ENCODE peak calls at places on chromosome 18, in seven cellular contexts. Y is erythroblast, A is IMR-90, B is GM12891, I is uterus, W is ovary, F is lower leg skin. O is an unnamed sample.

GRCh38 chr18:12155996-12156395 is 62.4 kb downstream of the ANKRD62 start:
- DNase-seq in Y (no peak), A (no peak), B (no peak), I (no peak), W (no peak), F (no peak), O (no peak)

GRCh38 chr18:13319629-13320028 is 101.1 kb downstream of the LDLRAD4 start:
- DNase-seq in Y (no peak), A (no peak), B (no peak), I (no peak), W (no peak), F (no peak), O (no peak)

GRCh38 chr18:6877288-6877687 is 147.8 kb downstream of the ARHGAP28 start:
- DNase-seq in Y (no peak), A (no peak), B (no peak), I (no peak), W (no peak), F (no peak), O (no peak)

GRCh38 chr18:44731160-44731865 is 50.6 kb downstream of the SETBP1 start:
- DNase-seq in Y (no peak), A (no peak), B (no peak), I (no peak), W (no peak), F (no peak), O (no peak)

GRCh38 chr18:38790303-38790702 is 1224.7 kb upstream of the CELF4 start:
- DNase-seq in Y (peak), A (no peak), B (no peak), I (no peak), W (no peak), F (no peak), O (peak)

GRCh38 chr18:39453356-39453755 is 1887.8 kb upstream of the CELF4 start:
- DNase-seq in Y (no peak), A (no peak), B (no peak), I (no peak), W (no peak), F (no peak), O (no peak)

GRCh38 chr18:38545071-38545470 is 979.5 kb upstream of the CELF4 start:
- DNase-seq in Y (no peak), A (no peak), B (no peak), I (no peak), W (no peak), F (no peak), O (no peak)

GRCh38 chr18:961644-962355 is 57.1 kb downstream of the ADCYAP1 start:
- DNase-seq in Y (peak), A (peak), B (peak), I (peak), W (peak), F (peak), O (no peak)

GRCh38 chr18:44793685-44794084 is 113.0 kb downstream of the SETBP1 start:
- DNase-seq in Y (no peak), A (no peak), B (no peak), I (no peak), W (no peak), F (no peak), O (no peak)

GRCh38 chr18:37861981-37862380 is 296.4 kb upstream of the CELF4 start:
- DNase-seq in Y (no peak), A (no peak), B (no peak), I (no peak), W (no peak), F (no peak), O (no peak)

GRCh38 chr18:26383454-26384270 is 157.4 kb downstream of the TAF4B start:
- DNase-seq in Y (peak), A (peak), B (no peak), I (no peak), W (no peak), F (no peak), O (no peak)

GRCh38 chr18:45621068-45621511 is 5.8 kb downstream of the SLC14A2 start:
- DNase-seq in Y (peak), A (peak), B (peak), I (peak), W (no peak), F (peak), O (peak)

GRCh38 chr18:3207565-3207964 is 12.2 kb downstream of the MYOM1 start:
- DNase-seq in Y (no peak), A (peak), B (no peak), I (no peak), W (no peak), F (no peak), O (peak)

GRCh38 chr18:51253476-51253875 is 56.0 kb upstream of the MEX3C start:
- DNase-seq in Y (no peak), A (no peak), B (no peak), I (no peak), W (no peak), F (no peak), O (no peak)

GRCh38 chr18:62324917-62325805 is at the start of gene TNFRSF11A:
- DNase-seq in Y (peak), A (no peak), B (peak), I (no peak), W (no peak), F (no peak), O (peak)

GRCh38 chr18:63244585-63244984 is 75.0 kb downstream of the BCL2 start:
- DNase-seq in Y (no peak), A (no peak), B (no peak), I (no peak), W (no peak), F (no peak), O (no peak)

GRCh38 chr18:11739893-11740292 is 50.8 kb downstream of the GNAL start:
- DNase-seq in Y (no peak), A (no peak), B (no peak), I (no peak), W (no peak), F (no peak), O (no peak)

GRCh38 chr18:76948345-76948744 is 126.0 kb downstream of the ZNF236 start:
- DNase-seq in Y (no peak), A (no peak), B (no peak), I (no peak), W (no peak), F (no peak), O (no peak)

GRCh38 chr18:28422577-28422976 is 245.6 kb upstream of the CDH2 start:
- DNase-seq in Y (no peak), A (no peak), B (no peak), I (no peak), W (no peak), F (no peak), O (no peak)

GRCh38 chr18:76232813-76233212 is 262.2 kb downstream of the ZNF516 start:
- DNase-seq in Y (no peak), A (no peak), B (no peak), I (no peak), W (no peak), F (no peak), O (no peak)

GRCh38 chr18:34632323-34632722 is 77.8 kb upstream of the DTNA start:
- DNase-seq in Y (no peak), A (no peak), B (no peak), I (no peak), W (no peak), F (no peak), O (no peak)

GRCh38 chr18:11909597-11910026 is 1.5 kb upstream of the MPPE1 start:
- DNase-seq in Y (no peak), A (peak), B (no peak), I (no peak), W (no peak), F (no peak), O (no peak)

GRCh38 chr18:7677424-7677823 is 110.3 kb downstream of the PTPRM start:
- DNase-seq in Y (no peak), A (no peak), B (no peak), I (no peak), W (no peak), F (no peak), O (no peak)

GRCh38 chr18:50797147-50797546 is 22.7 kb downstream of the MRO start:
- DNase-seq in Y (no peak), A (no peak), B (no peak), I (no peak), W (no peak), F (no peak), O (no peak)

GRCh38 chr18:73318732-73319479 is 451.1 kb upstream of the NETO1 start:
- DNase-seq in Y (peak), A (peak), B (no peak), I (no peak), W (no peak), F (no peak), O (no peak)

GRCh38 chr18:394997-395383 is 105.5 kb downstream of the COLEC12 start:
- DNase-seq in Y (no peak), A (peak), B (no peak), I (peak), W (no peak), F (peak), O (no peak)

GRCh38 chr18:69898241-69898861 is 49.3 kb downstream of the CD226 start:
- DNase-seq in Y (no peak), A (no peak), B (peak), I (no peak), W (no peak), F (no peak), O (no peak)

GRCh38 chr18:77052656-77053309 is 79.8 kb downstream of the MBP start:
- DNase-seq in Y (no peak), A (no peak), B (no peak), I (no peak), W (no peak), F (no peak), O (no peak)

GRCh38 chr18:4106407-4107033 is 348.6 kb downstream of the DLGAP1 start:
- DNase-seq in Y (peak), A (peak), B (peak), I (peak), W (peak), F (peak), O (peak)

GRCh38 chr18:45792551-45793294 is 32.8 kb upstream of the SIGLEC15 start:
- DNase-seq in Y (no peak), A (peak), B (no peak), I (no peak), W (no peak), F (no peak), O (no peak)

GRCh38 chr18:46320928-46321855 is 217.0 kb downstream of the HAUS1 start:
- DNase-seq in Y (no peak), A (peak), B (no peak), I (no peak), W (no peak), F (no peak), O (peak)

GRCh38 chr18:45321520-45321919 is 293.8 kb upstream of the SLC14A2 start:
- DNase-seq in Y (no peak), A (no peak), B (no peak), I (no peak), W (no peak), F (no peak), O (no peak)

GRCh38 chr18:68033466-68033865 is 516.9 kb upstream of the DSEL start:
- DNase-seq in Y (no peak), A (peak), B (no peak), I (no peak), W (no peak), F (no peak), O (no peak)

GRCh38 chr18:35141567-35142269 is 99.1 kb upstream of the ZNF397 start:
- DNase-seq in Y (no peak), A (no peak), B (no peak), I (no peak), W (no peak), F (no peak), O (no peak)

GRCh38 chr18:35422227-35422626 is 45.1 kb upstream of the ZNF396 start:
- DNase-seq in Y (no peak), A (no peak), B (no peak), I (no peak), W (no peak), F (no peak), O (no peak)

GRCh38 chr18:68972176-68972575 is 174.3 kb downstream of the CCDC102B start:
- DNase-seq in Y (no peak), A (no peak), B (no peak), I (no peak), W (no peak), F (no peak), O (no peak)

GRCh38 chr18:377088-377487 is 109.2 kb upstream of the THOC1 start:
- DNase-seq in Y (no peak), A (no peak), B (no peak), I (no peak), W (no peak), F (no peak), O (no peak)

GRCh38 chr18:11146947-11147345 is 2.4 kb downstream of the PIEZO2 start:
- DNase-seq in Y (no peak), A (no peak), B (no peak), I (no peak), W (no peak), F (no peak), O (no peak)

GRCh38 chr18:71036783-71037182 is 747.9 kb downstream of the SOCS6 start:
- DNase-seq in Y (no peak), A (peak), B (no peak), I (no peak), W (no peak), F (no peak), O (no peak)

DNA sequence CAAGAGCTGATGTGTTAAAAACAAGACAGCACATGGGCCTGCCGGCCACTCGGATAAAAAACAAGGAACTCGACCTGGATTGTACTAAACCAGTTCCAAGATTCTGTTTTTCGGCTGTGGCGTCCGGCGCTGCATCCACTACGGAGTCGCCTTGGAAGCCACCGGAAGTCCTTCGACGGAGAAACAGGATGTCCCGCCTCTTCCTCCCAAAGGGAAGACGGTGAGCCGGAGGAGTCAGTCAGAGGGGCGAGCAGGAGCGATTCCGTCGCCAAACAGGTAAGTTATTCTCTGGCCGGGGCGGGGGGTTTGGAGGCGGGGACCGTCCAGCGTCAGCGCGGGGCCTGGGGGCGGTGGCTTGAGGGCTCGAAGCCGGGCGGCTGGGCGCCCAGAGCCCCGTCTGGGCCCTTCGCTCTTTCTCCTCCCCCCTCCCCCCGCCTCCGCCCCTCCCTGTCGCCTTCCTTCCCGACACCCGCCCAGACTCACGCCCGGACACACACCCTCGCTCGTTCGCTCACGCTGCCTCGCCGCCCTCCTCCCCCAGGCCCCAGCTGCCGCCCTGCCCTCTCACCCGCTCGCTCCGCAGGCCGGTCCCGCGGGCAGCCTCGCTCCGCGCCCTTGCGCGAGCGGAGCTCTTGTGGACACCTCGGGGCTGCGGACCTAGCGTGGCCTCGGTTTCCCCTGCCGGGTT is at the start of gene ZNF407:
- DNase-seq in Y (peak), A (peak), B (peak), I (peak), W (peak), F (peak), O (peak)
- TF ChIP-seq POLR2A in Y (peak), A (peak), B (peak), I (peak), W (peak), F (peak), O (no peak)

DNA sequence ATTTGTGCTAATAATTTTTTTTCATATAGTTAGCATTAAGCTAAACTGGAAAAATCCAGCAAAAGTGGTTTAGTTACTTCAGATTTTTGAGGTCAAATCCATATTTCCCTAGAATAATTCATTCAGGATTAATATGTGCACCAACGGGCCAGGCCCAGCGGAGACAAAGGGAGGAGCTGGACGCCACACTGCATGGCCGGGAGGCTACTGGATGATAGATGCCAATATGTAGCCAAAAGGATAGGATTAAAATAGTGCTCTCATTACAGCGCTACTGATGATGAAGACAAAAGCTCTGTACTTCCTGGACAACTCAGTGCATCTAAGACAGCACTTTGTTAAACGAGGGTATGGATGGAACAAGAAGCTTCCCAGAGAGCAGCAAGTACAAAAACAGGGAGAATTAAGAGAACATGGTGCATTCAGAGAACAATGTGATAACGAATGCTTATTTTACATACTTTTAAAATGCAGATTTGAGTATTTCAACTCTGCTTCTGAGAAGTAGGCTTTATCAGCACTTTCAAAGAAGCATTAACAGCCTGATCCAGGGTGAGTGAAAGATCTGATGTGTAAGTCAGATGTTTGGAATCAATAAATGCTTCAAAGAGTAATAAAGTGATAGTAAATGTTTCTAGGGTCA is 39.8 kb downstream of the PPP4R1 start:
- DNase-seq in Y (no peak), A (no peak), B (no peak), I (no peak), W (no peak), F (no peak), O (no peak)
- TF ChIP-seq POLR2A in Y (no peak), A (no peak), B (no peak), I (no peak), W (no peak), F (no peak), O (no peak)

GRCh38 chr18:49020129-49020528 is 69.4 kb upstream of the SMAD7 start:
- DNase-seq in Y (no peak), A (no peak), B (no peak), I (no peak), W (no peak), F (peak), O (no peak)

GRCh38 chr18:49022311-49023280 is 71.8 kb upstream of the SMAD7 start:
- DNase-seq in Y (no peak), A (no peak), B (no peak), I (no peak), W (no peak), F (peak), O (no peak)

GRCh38 chr18:49020621-49021021 is 69.9 kb upstream of the SMAD7 start:
- DNase-seq in Y (no peak), A (peak), B (no peak), I (no peak), W (no peak), F (peak), O (peak)

GRCh38 chr18:49021076-49021432 is 70.3 kb upstream of the SMAD7 start:
- DNase-seq in Y (no peak), A (no peak), B (no peak), I (no peak), W (no peak), F (no peak), O (no peak)

GRCh38 chr18:49021433-49022129 is 70.8 kb upstream of the SMAD7 start:
- DNase-seq in Y (peak), A (peak), B (peak), I (no peak), W (no peak), F (peak), O (peak)
- TF ChIP-seq POLR2A in Y (no peak), A (no peak), B (no peak), I (peak), W (no peak), F (no peak), O (no peak)

GRCh38 chr18:61284039-61284438 is 49.2 kb upstream of the CDH20 start:
- DNase-seq in Y (no peak), A (no peak), B (no peak), I (no peak), W (no peak), F (no peak), O (no peak)
- TF ChIP-seq POLR2A in Y (no peak), A (no peak), B (no peak), I (no peak), W (no peak), F (no peak), O (no peak)

DNA sequence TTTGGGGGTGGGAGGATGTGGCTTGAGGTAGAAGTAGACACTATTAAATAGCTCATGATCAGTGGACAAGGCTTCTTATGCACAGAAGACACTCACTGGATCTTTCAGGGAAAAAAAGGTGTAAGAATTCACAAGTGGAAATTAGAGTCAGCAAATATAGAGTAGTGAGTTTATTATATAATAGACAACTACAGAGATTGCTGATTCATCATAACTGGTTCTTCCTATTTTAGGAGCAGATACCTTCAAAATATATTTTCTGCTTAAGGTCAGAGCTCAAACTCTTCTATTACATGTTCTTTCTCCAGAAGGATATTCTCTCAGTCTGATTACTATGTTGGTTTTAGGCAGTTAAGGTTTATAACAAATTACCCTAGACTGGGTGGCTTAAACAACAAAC is 646.9 kb upstream of the CDH7 start:
- DNase-seq in Y (no peak), A (no peak), B (no peak), I (no peak), W (no peak), F (no peak), O (no peak)
- TF ChIP-seq POLR2A in Y (no peak), A (no peak), B (no peak), I (no peak), W (no peak), F (no peak), O (no peak)

GRCh38 chr18:48161201-48161910 is 230.9 kb upstream of the SMAD2 start:
- DNase-seq in Y (peak), A (peak), B (peak), I (peak), W (peak), F (peak), O (peak)
- TF ChIP-seq POLR2A in Y (no peak), A (no peak), B (no peak), I (peak), W (peak), F (no peak), O (peak)

DNA sequence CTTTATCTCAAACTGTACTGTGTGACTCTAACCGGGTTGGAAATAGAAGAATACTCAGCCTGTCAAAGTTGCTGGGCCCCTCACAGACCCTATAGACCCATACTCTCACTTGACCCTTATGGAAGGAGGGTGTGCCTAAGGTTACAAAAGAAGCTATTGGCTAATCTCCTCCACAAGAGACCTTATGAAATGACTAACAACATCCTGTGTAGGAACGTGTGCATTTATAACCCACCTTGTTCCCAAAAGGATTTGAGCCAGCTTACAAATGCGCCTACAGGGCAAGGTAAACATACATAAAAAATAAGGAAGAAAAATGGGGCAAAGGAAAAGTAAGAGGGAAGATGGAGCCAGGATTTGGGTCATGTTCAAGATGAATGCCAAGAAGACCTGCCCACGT is 225.4 kb upstream of the SMAD2 start:
- DNase-seq in Y (no peak), A (no peak), B (no peak), I (no peak), W (no peak), F (no peak), O (no peak)
- TF ChIP-seq POLR2A in Y (no peak), A (no peak), B (no peak), I (no peak), W (no peak), F (no peak), O (no peak)

O was measured in H54.